ENCODE peak calls at places on chromosome 10, in seven cellular contexts. K is left lung; S is activated naive CD4-positive, alpha-beta T cell treated with anti-CD3 and anti-CD28 coated beads, Interleukin-2, amount 50 U/mL, for 72 hours; A is AG09319; G is HCT116; B is B cell; O is A549. Z is an unnamed sample.

GRCh38 chr10:13074562-13075451 is 25.2 kb upstream of the OPTN start:
- DNase-seq in K (peak; percentile 57), S (peak; percentile 73), A (peak; percentile 15), G (peak; percentile 53), B (peak; percentile 46), O (peak; percentile 76), Z (peak; percentile 43)

GRCh38 chr10:78865518-78865835 is 203.3 kb upstream of the ZMIZ1 start:
- DNase-seq in K (no peak), S (no peak), A (no peak), G (no peak), B (no peak), O (no peak), Z (no peak)

GRCh38 chr10:48455392-48456151 is 149.1 kb downstream of the MAPK8 start:
- DNase-seq in K (no peak), S (no peak), A (no peak), G (no peak), B (peak; percentile 28), O (no peak), Z (no peak)

GRCh38 chr10:101495324-101495925 is 92.6 kb downstream of the POLL start:
- DNase-seq in K (no peak), S (no peak), A (no peak), G (peak; percentile 12), B (no peak), O (peak; percentile 41), Z (no peak)

GRCh38 chr10:81157649-81158048 is 619.9 kb downstream of the SH2D4B start:
- DNase-seq in K (no peak), S (no peak), A (no peak), G (no peak), B (no peak), O (no peak), Z (no peak)

GRCh38 chr10:99938563-99938962 is 71.2 kb downstream of the DNMBP start:
- DNase-seq in K (no peak), S (no peak), A (no peak), G (no peak), B (no peak), O (no peak), Z (no peak)

GRCh38 chr10:72186633-72187330 is 29.0 kb upstream of the ANAPC16 start:
- DNase-seq in K (peak; percentile 36), S (no peak), A (peak; percentile 56), G (no peak), B (no peak), O (no peak), Z (no peak)

GRCh38 chr10:95196053-95196452 is 2.0 kb downstream of the ACSM6 start:
- DNase-seq in K (no peak), S (no peak), A (no peak), G (no peak), B (no peak), O (no peak), Z (no peak)

GRCh38 chr10:70494536-70494935 is 16.0 kb downstream of the PALD1 start:
- DNase-seq in K (no peak), S (peak; percentile 27), A (no peak), G (no peak), B (no peak), O (no peak), Z (no peak)

GRCh38 chr10:117860823-117861222 is 185.9 kb downstream of the RAB11FIP2 start:
- DNase-seq in K (no peak), S (no peak), A (no peak), G (peak; percentile 44), B (no peak), O (peak; percentile 39), Z (peak; percentile 12)

GRCh38 chr10:117609095-117609821 is 66.7 kb downstream of the EMX2 start:
- DNase-seq in K (peak; percentile 74), S (no peak), A (peak; percentile 22), G (no peak), B (no peak), O (peak; percentile 84), Z (no peak)

GRCh38 chr10:108303149-108303548 is 1138.6 kb upstream of the SORCS1 start:
- DNase-seq in K (no peak), S (no peak), A (peak; percentile 0), G (no peak), B (no peak), O (no peak), Z (no peak)

GRCh38 chr10:114271779-114272167 is 32.7 kb downstream of the VWA2 start:
- DNase-seq in K (no peak), S (no peak), A (peak; percentile 62), G (peak; percentile 42), B (no peak), O (peak; percentile 48), Z (peak; percentile 12)

GRCh38 chr10:120744040-120744439 is 107.1 kb upstream of the WDR11 start:
- DNase-seq in K (no peak), S (no peak), A (no peak), G (no peak), B (no peak), O (no peak), Z (no peak)

GRCh38 chr10:101336382-101336781 is 17.6 kb upstream of the BTRC start:
- DNase-seq in K (no peak), S (no peak), A (no peak), G (no peak), B (no peak), O (no peak), Z (no peak)

Z was measured in NCI-H460.